ENCODE peak calls at places on chromosomes 5 and 9, in eight cellular contexts. One of them, this sample, is unnamed.

GRCh38 chr5:141186897-141187512 is at the start of gene PCDHB9:
- DNase-seq in AG04450: no peak
- DNase-seq in EL: peak
- DNase-seq in AG10803: peak
- DNase-seq in GM23248: peak
- DNase-seq in CD4-positive, alpha-beta memory T cell: peak
- DNase-seq in T follicular helper cell: peak
- DNase-seq in NCI-H526: peak
- DNase-seq in this sample: no peak

GRCh38 chr5:179255527-179256228 is 89.6 kb downstream of the ADAMTS2 start:
- DNase-seq in T follicular helper cell: no peak
- DNase-seq in GM23248: no peak
- DNase-seq in CD4-positive, alpha-beta memory T cell: no peak
- DNase-seq in NCI-H526: no peak
- DNase-seq in EL: no peak
- DNase-seq in AG04450: no peak
- DNase-seq in AG10803: no peak
- DNase-seq in this sample: no peak

GRCh38 chr5:137200906-137201305 is 298.2 kb downstream of the SPOCK1 start:
- DNase-seq in NCI-H526: no peak
- DNase-seq in GM23248: no peak
- DNase-seq in EL: no peak
- DNase-seq in AG04450: no peak
- DNase-seq in AG10803: no peak
- DNase-seq in CD4-positive, alpha-beta memory T cell: no peak
- DNase-seq in T follicular helper cell: no peak
- DNase-seq in this sample: no peak

GRCh38 chr9:121499427-121500164 is at the start of gene GGTA1:
- DNase-seq in T follicular helper cell: no peak
- DNase-seq in AG04450: no peak
- DNase-seq in GM23248: peak
- DNase-seq in NCI-H526: peak
- DNase-seq in CD4-positive, alpha-beta memory T cell: peak
- DNase-seq in AG10803: peak
- DNase-seq in EL: peak
- DNase-seq in this sample: peak

GRCh38 chr9:109497193-109498165 is 628 bp downstream of the PTPN3 start:
- DNase-seq in NCI-H526: peak
- DNase-seq in CD4-positive, alpha-beta memory T cell: no peak
- DNase-seq in T follicular helper cell: no peak
- DNase-seq in AG10803: no peak
- DNase-seq in EL: peak
- DNase-seq in GM23248: peak
- DNase-seq in AG04450: no peak
- DNase-seq in this sample: peak

GRCh38 chr5:122312670-122312988 is 592 bp downstream of the SNCAIP start:
- DNase-seq in AG10803: no peak
- DNase-seq in GM23248: peak
- DNase-seq in T follicular helper cell: no peak
- DNase-seq in AG04450: no peak
- DNase-seq in NCI-H526: no peak
- DNase-seq in EL: peak
- DNase-seq in CD4-positive, alpha-beta memory T cell: no peak
- DNase-seq in this sample: peak

GRCh38 chr5:33488558-33489355 is 48.0 kb downstream of the TARS1 start:
- DNase-seq in EL: no peak
- DNase-seq in GM23248: no peak
- DNase-seq in AG04450: no peak
- DNase-seq in AG10803: no peak
- DNase-seq in T follicular helper cell: no peak
- DNase-seq in CD4-positive, alpha-beta memory T cell: no peak
- DNase-seq in NCI-H526: no peak
- DNase-seq in this sample: no peak

GRCh38 chr9:108709126-108709525 is 146.7 kb downstream of the ACTL7B start:
- DNase-seq in GM23248: no peak
- DNase-seq in AG04450: no peak
- DNase-seq in AG10803: no peak
- DNase-seq in NCI-H526: no peak
- DNase-seq in T follicular helper cell: no peak
- DNase-seq in CD4-positive, alpha-beta memory T cell: no peak
- DNase-seq in EL: no peak
- DNase-seq in this sample: no peak

GRCh38 chr5:139342423-139342723 is 719 bp downstream of the PAIP2 start:
- DNase-seq in NCI-H526: no peak
- DNase-seq in EL: no peak
- DNase-seq in T follicular helper cell: peak
- DNase-seq in GM23248: no peak
- DNase-seq in AG10803: no peak
- DNase-seq in AG04450: no peak
- DNase-seq in CD4-positive, alpha-beta memory T cell: no peak
- DNase-seq in this sample: no peak

GRCh38 chr5:131521252-131521651 is 113.8 kb downstream of the RAPGEF6 start:
- DNase-seq in T follicular helper cell: no peak
- DNase-seq in AG04450: no peak
- DNase-seq in CD4-positive, alpha-beta memory T cell: no peak
- DNase-seq in NCI-H526: no peak
- DNase-seq in AG10803: peak
- DNase-seq in GM23248: peak
- DNase-seq in EL: peak
- DNase-seq in this sample: no peak

GRCh38 chr5:144150996-144151395 is 19.5 kb downstream of the YIPF5 start:
- DNase-seq in NCI-H526: no peak
- DNase-seq in EL: peak
- DNase-seq in AG04450: no peak
- DNase-seq in CD4-positive, alpha-beta memory T cell: no peak
- DNase-seq in T follicular helper cell: no peak
- DNase-seq in GM23248: peak
- DNase-seq in AG10803: peak
- DNase-seq in this sample: no peak

GRCh38 chr5:8340739-8341344 is 471.9 kb downstream of the MTRR start:
- DNase-seq in NCI-H526: peak
- DNase-seq in AG10803: peak
- DNase-seq in CD4-positive, alpha-beta memory T cell: no peak
- DNase-seq in AG04450: no peak
- DNase-seq in GM23248: peak
- DNase-seq in T follicular helper cell: no peak
- DNase-seq in EL: peak
- DNase-seq in this sample: no peak

GRCh38 chr9:27622688-27623340 is 49.5 kb upstream of the C9orf72 start:
- DNase-seq in CD4-positive, alpha-beta memory T cell: no peak
- DNase-seq in NCI-H526: no peak
- DNase-seq in GM23248: no peak
- DNase-seq in AG04450: no peak
- DNase-seq in EL: no peak
- DNase-seq in AG10803: no peak
- DNase-seq in T follicular helper cell: no peak
- DNase-seq in this sample: no peak

GRCh38 chr5:58138791-58139190 is 321.1 kb downstream of the PLK2 start:
- DNase-seq in AG10803: no peak
- DNase-seq in NCI-H526: no peak
- DNase-seq in CD4-positive, alpha-beta memory T cell: no peak
- DNase-seq in GM23248: no peak
- DNase-seq in EL: no peak
- DNase-seq in AG04450: no peak
- DNase-seq in T follicular helper cell: no peak
- DNase-seq in this sample: no peak

GRCh38 chr5:109242518-109242917 is 167.3 kb downstream of the PJA2 start:
- DNase-seq in GM23248: no peak
- DNase-seq in CD4-positive, alpha-beta memory T cell: no peak
- DNase-seq in AG04450: no peak
- DNase-seq in T follicular helper cell: no peak
- DNase-seq in NCI-H526: no peak
- DNase-seq in EL: no peak
- DNase-seq in AG10803: no peak
- DNase-seq in this sample: no peak

GRCh38 chr5:1479581-1480188 is 34.4 kb upstream of the SLC6A3 start:
- DNase-seq in T follicular helper cell: peak
- DNase-seq in AG10803: peak
- DNase-seq in GM23248: peak
- DNase-seq in EL: no peak
- DNase-seq in NCI-H526: no peak
- DNase-seq in CD4-positive, alpha-beta memory T cell: peak
- DNase-seq in AG04450: no peak
- DNase-seq in this sample: no peak

GRCh38 chr9:112028242-112029221 is 131.9 kb downstream of the UGCG start:
- DNase-seq in GM23248: no peak
- DNase-seq in NCI-H526: no peak
- DNase-seq in AG10803: no peak
- DNase-seq in EL: no peak
- DNase-seq in CD4-positive, alpha-beta memory T cell: no peak
- DNase-seq in AG04450: no peak
- DNase-seq in T follicular helper cell: no peak
- DNase-seq in this sample: no peak

GRCh38 chr5:151214614-151215545 is 9.0 kb downstream of the CCDC69 start:
- DNase-seq in AG10803: no peak
- DNase-seq in GM23248: no peak
- DNase-seq in T follicular helper cell: no peak
- DNase-seq in AG04450: no peak
- DNase-seq in NCI-H526: no peak
- DNase-seq in CD4-positive, alpha-beta memory T cell: no peak
- DNase-seq in EL: no peak
- DNase-seq in this sample: no peak

GRCh38 chr9:92191801-92192200 is 76.6 kb upstream of the SPTLC1 start:
- DNase-seq in T follicular helper cell: no peak
- DNase-seq in AG04450: no peak
- DNase-seq in GM23248: peak
- DNase-seq in NCI-H526: no peak
- DNase-seq in AG10803: peak
- DNase-seq in EL: peak
- DNase-seq in CD4-positive, alpha-beta memory T cell: no peak
- DNase-seq in this sample: no peak